ENCODE peak calls at places on chromosome 16, in five cellular contexts. One of them, this sample, is unnamed.

GRCh38 chr16:27332105-27332504 is 18.3 kb downstream of the IL4R start:
- DNase-seq in thoracic aorta: no peak
- DNase-seq in naive thymus-derived CD4-positive, alpha-beta T cell: no peak
- DNase-seq in A549: no peak
- DNase-seq in ovary: no peak
- DNase-seq in this sample: no peak

GRCh38 chr16:8894736-8895334 is 12.7 kb downstream of the LITAFD start:
- DNase-seq in thoracic aorta: no peak
- DNase-seq in naive thymus-derived CD4-positive, alpha-beta T cell: no peak
- DNase-seq in A549: no peak
- DNase-seq in ovary: no peak
- DNase-seq in this sample: no peak

GRCh38 chr16:26963109-26963508 is 103.6 kb upstream of the C16orf82 start:
- DNase-seq in thoracic aorta: no peak
- DNase-seq in naive thymus-derived CD4-positive, alpha-beta T cell: peak; percentile 4
- DNase-seq in A549: no peak
- DNase-seq in ovary: no peak
- DNase-seq in this sample: peak; percentile 24

GRCh38 chr16:50596762-50597450 is 48.7 kb downstream of the NKD1 start:
- DNase-seq in thoracic aorta: no peak
- DNase-seq in naive thymus-derived CD4-positive, alpha-beta T cell: no peak
- DNase-seq in A549: no peak
- DNase-seq in ovary: no peak
- DNase-seq in this sample: no peak

GRCh38 chr16:57626420-57627170 is 1.8 kb upstream of the ADGRG1 start:
- DNase-seq in thoracic aorta: no peak
- DNase-seq in naive thymus-derived CD4-positive, alpha-beta T cell: no peak
- DNase-seq in A549: no peak
- DNase-seq in ovary: no peak
- DNase-seq in this sample: no peak

GRCh38 chr16:22648141-22648540 is 137.4 kb downstream of the NPIPB5 start:
- DNase-seq in thoracic aorta: no peak
- DNase-seq in naive thymus-derived CD4-positive, alpha-beta T cell: no peak
- DNase-seq in A549: no peak
- DNase-seq in ovary: no peak
- DNase-seq in this sample: no peak

GRCh38 chr16:66881014-66881417 is 701 bp downstream of the PDP2 start:
- DNase-seq in thoracic aorta: no peak
- DNase-seq in naive thymus-derived CD4-positive, alpha-beta T cell: no peak
- DNase-seq in A549: no peak
- DNase-seq in ovary: no peak
- DNase-seq in this sample: no peak

GRCh38 chr16:68356249-68356918 is 45.6 kb downstream of the PRMT7 start:
- DNase-seq in thoracic aorta: no peak
- DNase-seq in naive thymus-derived CD4-positive, alpha-beta T cell: peak; percentile 74
- DNase-seq in A549: no peak
- DNase-seq in ovary: no peak
- DNase-seq in this sample: peak; percentile 83

GRCh38 chr16:12590409-12590808 is 213.3 kb downstream of the CPPED1 start:
- DNase-seq in thoracic aorta: no peak
- DNase-seq in naive thymus-derived CD4-positive, alpha-beta T cell: no peak
- DNase-seq in A549: no peak
- DNase-seq in ovary: no peak
- DNase-seq in this sample: no peak

GRCh38 chr16:19299565-19299964 is 14.0 kb downstream of the CLEC19A start:
- DNase-seq in thoracic aorta: no peak
- DNase-seq in naive thymus-derived CD4-positive, alpha-beta T cell: no peak
- DNase-seq in A549: no peak
- DNase-seq in ovary: no peak
- DNase-seq in this sample: no peak

GRCh38 chr16:27367463-27368357 is 34.3 kb upstream of the IL21R start:
- DNase-seq in thoracic aorta: peak; percentile 53
- DNase-seq in naive thymus-derived CD4-positive, alpha-beta T cell: peak; percentile 95
- DNase-seq in A549: peak; percentile 87
- DNase-seq in ovary: peak; percentile 75
- DNase-seq in this sample: peak; percentile 89

GRCh38 chr16:7746971-7747370 is 414.3 kb downstream of the RBFOX1 start:
- DNase-seq in thoracic aorta: no peak
- DNase-seq in naive thymus-derived CD4-positive, alpha-beta T cell: no peak
- DNase-seq in A549: no peak
- DNase-seq in ovary: no peak
- DNase-seq in this sample: no peak

GRCh38 chr16:11155284-11155806 is 100.7 kb downstream of the SOCS1 start:
- DNase-seq in thoracic aorta: no peak
- DNase-seq in naive thymus-derived CD4-positive, alpha-beta T cell: no peak
- DNase-seq in A549: no peak
- DNase-seq in ovary: no peak
- DNase-seq in this sample: no peak

GRCh38 chr16:72987480-72987901 is 60.4 kb downstream of the ZFHX3 start:
- DNase-seq in thoracic aorta: no peak
- DNase-seq in naive thymus-derived CD4-positive, alpha-beta T cell: no peak
- DNase-seq in A549: no peak
- DNase-seq in ovary: no peak
- DNase-seq in this sample: no peak

GRCh38 chr16:83715217-83715920 is 92.4 kb upstream of the HSBP1 start:
- DNase-seq in thoracic aorta: peak; percentile 32
- DNase-seq in naive thymus-derived CD4-positive, alpha-beta T cell: no peak
- DNase-seq in A549: no peak
- DNase-seq in ovary: no peak
- DNase-seq in this sample: peak; percentile 72

GRCh38 chr16:65934443-65934842 is 432.0 kb upstream of the CDH5 start:
- DNase-seq in thoracic aorta: no peak
- DNase-seq in naive thymus-derived CD4-positive, alpha-beta T cell: no peak
- DNase-seq in A549: no peak
- DNase-seq in ovary: no peak
- DNase-seq in this sample: no peak

GRCh38 chr16:83623091-83623730 is 184.6 kb upstream of the HSBP1 start:
- DNase-seq in thoracic aorta: no peak
- DNase-seq in naive thymus-derived CD4-positive, alpha-beta T cell: no peak
- DNase-seq in A549: no peak
- DNase-seq in ovary: no peak
- DNase-seq in this sample: no peak

GRCh38 chr16:84518804-84519341 is 14.4 kb upstream of the MEAK7 start:
- DNase-seq in thoracic aorta: no peak
- DNase-seq in naive thymus-derived CD4-positive, alpha-beta T cell: peak; percentile 71
- DNase-seq in A549: no peak
- DNase-seq in ovary: no peak
- DNase-seq in this sample: no peak

GRCh38 chr16:84091460-84091859 is 25.3 kb downstream of the MBTPS1 start:
- DNase-seq in thoracic aorta: no peak
- DNase-seq in naive thymus-derived CD4-positive, alpha-beta T cell: no peak
- DNase-seq in A549: no peak
- DNase-seq in ovary: no peak
- DNase-seq in this sample: no peak

GRCh38 chr16:73916839-73917594 is 379.6 kb upstream of the PSMD7 start:
- DNase-seq in thoracic aorta: no peak
- DNase-seq in naive thymus-derived CD4-positive, alpha-beta T cell: no peak
- DNase-seq in A549: no peak
- DNase-seq in ovary: no peak
- DNase-seq in this sample: no peak

GRCh38 chr16:11313493-11314308 is 31.6 kb upstream of the RMI2 start:
- DNase-seq in thoracic aorta: no peak
- DNase-seq in naive thymus-derived CD4-positive, alpha-beta T cell: no peak
- DNase-seq in A549: no peak
- DNase-seq in ovary: no peak
- DNase-seq in this sample: no peak

GRCh38 chr16:8591451-8591850 is 1.1 kb upstream of the TMEM114 start:
- DNase-seq in thoracic aorta: no peak
- DNase-seq in naive thymus-derived CD4-positive, alpha-beta T cell: no peak
- DNase-seq in A549: no peak
- DNase-seq in ovary: no peak
- DNase-seq in this sample: no peak

GRCh38 chr16:47310792-47311211 is 150.1 kb downstream of the ITFG1 start:
- DNase-seq in thoracic aorta: no peak
- DNase-seq in naive thymus-derived CD4-positive, alpha-beta T cell: no peak
- DNase-seq in A549: no peak
- DNase-seq in ovary: no peak
- DNase-seq in this sample: no peak

GRCh38 chr16:84069540-84069939 is 26.9 kb upstream of the SLC38A8 start:
- DNase-seq in thoracic aorta: no peak
- DNase-seq in naive thymus-derived CD4-positive, alpha-beta T cell: no peak
- DNase-seq in A549: no peak
- DNase-seq in ovary: no peak
- DNase-seq in this sample: no peak

GRCh38 chr16:30407794-30408534 is 558 bp downstream of the ZNF771 start:
- DNase-seq in thoracic aorta: no peak
- DNase-seq in naive thymus-derived CD4-positive, alpha-beta T cell: no peak
- DNase-seq in A549: no peak
- DNase-seq in ovary: no peak
- DNase-seq in this sample: peak; percentile 31

GRCh38 chr16:70703041-70703834 is 17.4 kb upstream of the MTSS2 start:
- DNase-seq in thoracic aorta: peak; percentile 58
- DNase-seq in naive thymus-derived CD4-positive, alpha-beta T cell: no peak
- DNase-seq in A549: peak; percentile 40
- DNase-seq in ovary: no peak
- DNase-seq in this sample: peak; percentile 88
- H3K4me1 ChIP-seq in thoracic aorta: peaks cover 58% of the 10 kb centered on the region
- H3K4me1 ChIP-seq in naive thymus-derived CD4-positive, alpha-beta T cell: no peaks in the 10 kb centered on the region
- H3K4me1 ChIP-seq in A549: peaks cover 71% of the 10 kb centered on the region
- H3K4me1 ChIP-seq in ovary: peaks cover 25% of the 10 kb centered on the region
- H3K4me1 ChIP-seq in this sample: peaks cover 68% of the 10 kb centered on the region

DNA sequence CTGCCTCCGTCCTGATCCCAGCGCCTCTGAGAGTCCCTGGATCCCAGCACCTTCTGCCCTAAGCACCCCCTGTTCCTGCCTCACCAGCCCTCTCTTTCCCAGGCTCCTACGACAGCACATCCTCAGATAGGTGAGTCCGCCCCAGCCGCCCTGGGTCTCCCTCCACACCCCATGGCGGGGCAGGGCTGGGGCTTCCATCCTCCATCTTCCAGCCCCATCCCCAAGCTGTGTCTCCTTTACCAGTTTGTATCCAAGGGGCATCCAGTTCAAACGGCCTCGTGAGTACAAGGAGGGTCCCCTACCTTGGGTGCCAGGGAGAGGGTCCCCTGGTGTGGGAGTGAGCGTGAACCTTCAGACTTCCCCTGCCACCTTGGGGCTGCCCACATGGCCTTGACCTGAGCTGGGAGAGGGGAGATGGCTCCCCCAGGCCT is 774 bp downstream of the LAT start:
- DNase-seq in thoracic aorta: no peak
- DNase-seq in naive thymus-derived CD4-positive, alpha-beta T cell: no peak
- DNase-seq in A549: no peak
- DNase-seq in ovary: no peak
- DNase-seq in this sample: no peak
- H3K27ac ChIP-seq in thoracic aorta: no peak overlapping the region
- H3K27ac ChIP-seq in naive thymus-derived CD4-positive, alpha-beta T cell: peak overlapping the region; percentile 87
- H3K27ac ChIP-seq in A549: no peak overlapping the region
- H3K27ac ChIP-seq in ovary: no peak overlapping the region
- H3K27ac ChIP-seq in this sample: no peak overlapping the region

DNA sequence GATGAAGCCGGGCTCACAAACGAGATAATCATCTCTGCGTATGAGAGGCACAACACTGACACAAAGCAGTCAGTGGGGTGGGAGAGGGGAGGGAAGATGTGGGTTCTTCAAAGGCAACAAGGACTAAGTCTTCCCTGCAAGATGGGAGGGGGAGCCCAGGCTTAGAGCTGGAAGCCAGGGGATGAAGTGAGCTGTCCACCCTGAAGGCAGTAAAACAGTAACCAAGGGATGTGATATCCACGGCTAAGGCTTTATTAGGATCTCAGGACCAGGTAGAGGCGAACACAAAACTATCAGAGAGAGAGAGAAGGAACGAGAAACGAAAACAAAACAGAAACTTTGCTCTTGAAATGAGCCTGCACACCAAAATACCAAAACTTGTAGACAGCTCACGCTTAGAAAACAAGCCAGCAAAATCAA is 115.9 kb downstream of the DYNLRB2 start:
- DNase-seq in thoracic aorta: no peak
- DNase-seq in naive thymus-derived CD4-positive, alpha-beta T cell: peak; percentile 58
- DNase-seq in A549: no peak
- DNase-seq in ovary: no peak
- DNase-seq in this sample: no peak
- H3K4me3 ChIP-seq in thoracic aorta: no peak overlapping the region
- H3K4me3 ChIP-seq in naive thymus-derived CD4-positive, alpha-beta T cell: peak overlapping the region; percentile 56
- H3K4me3 ChIP-seq in A549: no peak overlapping the region
- H3K4me3 ChIP-seq in ovary: no peak overlapping the region
- H3K4me3 ChIP-seq in this sample: no peak overlapping the region

GRCh38 chr16:75073551-75074414 is 42.8 kb downstream of the LDHD start:
- DNase-seq in thoracic aorta: no peak
- DNase-seq in naive thymus-derived CD4-positive, alpha-beta T cell: no peak
- DNase-seq in A549: no peak
- DNase-seq in ovary: no peak
- DNase-seq in this sample: no peak
- H3K4me1 ChIP-seq in thoracic aorta: no peaks in the 10 kb centered on the region
- H3K4me1 ChIP-seq in naive thymus-derived CD4-positive, alpha-beta T cell: peaks cover 38% of the 10 kb centered on the region
- H3K4me1 ChIP-seq in A549: peaks cover 10% of the 10 kb centered on the region
- H3K4me1 ChIP-seq in ovary: peaks cover 7% of the 10 kb centered on the region
- H3K4me1 ChIP-seq in this sample: no peaks in the 10 kb centered on the region

DNA sequence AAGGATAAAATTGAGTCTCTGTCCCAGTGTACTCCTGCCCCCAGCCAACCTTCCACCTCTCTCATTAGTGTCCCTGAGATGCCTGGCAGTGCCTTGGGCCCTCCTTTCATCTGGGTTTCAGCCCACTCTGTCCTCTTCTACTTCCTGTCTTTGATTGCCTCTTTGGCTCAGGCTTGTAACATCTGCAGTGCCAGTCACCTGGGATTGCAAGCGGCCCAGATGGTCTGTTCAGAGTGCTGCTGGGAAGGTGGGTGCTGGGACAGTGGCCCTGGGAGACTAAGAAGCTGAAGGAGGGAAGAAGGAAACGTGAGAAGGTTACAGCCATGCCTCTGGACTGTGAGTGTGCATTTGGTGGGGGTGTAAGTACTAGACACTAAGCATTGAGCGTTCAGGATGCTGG is 2177.4 kb downstream of the TP53TG3F start:
- DNase-seq in thoracic aorta: no peak
- DNase-seq in naive thymus-derived CD4-positive, alpha-beta T cell: no peak
- DNase-seq in A549: no peak
- DNase-seq in ovary: no peak
- DNase-seq in this sample: no peak
- H3K27ac ChIP-seq in thoracic aorta: no peak overlapping the region
- H3K27ac ChIP-seq in naive thymus-derived CD4-positive, alpha-beta T cell: no peak overlapping the region
- H3K27ac ChIP-seq in A549: no peak overlapping the region
- H3K27ac ChIP-seq in ovary: no peak overlapping the region
- H3K27ac ChIP-seq in this sample: no peak overlapping the region

DNA sequence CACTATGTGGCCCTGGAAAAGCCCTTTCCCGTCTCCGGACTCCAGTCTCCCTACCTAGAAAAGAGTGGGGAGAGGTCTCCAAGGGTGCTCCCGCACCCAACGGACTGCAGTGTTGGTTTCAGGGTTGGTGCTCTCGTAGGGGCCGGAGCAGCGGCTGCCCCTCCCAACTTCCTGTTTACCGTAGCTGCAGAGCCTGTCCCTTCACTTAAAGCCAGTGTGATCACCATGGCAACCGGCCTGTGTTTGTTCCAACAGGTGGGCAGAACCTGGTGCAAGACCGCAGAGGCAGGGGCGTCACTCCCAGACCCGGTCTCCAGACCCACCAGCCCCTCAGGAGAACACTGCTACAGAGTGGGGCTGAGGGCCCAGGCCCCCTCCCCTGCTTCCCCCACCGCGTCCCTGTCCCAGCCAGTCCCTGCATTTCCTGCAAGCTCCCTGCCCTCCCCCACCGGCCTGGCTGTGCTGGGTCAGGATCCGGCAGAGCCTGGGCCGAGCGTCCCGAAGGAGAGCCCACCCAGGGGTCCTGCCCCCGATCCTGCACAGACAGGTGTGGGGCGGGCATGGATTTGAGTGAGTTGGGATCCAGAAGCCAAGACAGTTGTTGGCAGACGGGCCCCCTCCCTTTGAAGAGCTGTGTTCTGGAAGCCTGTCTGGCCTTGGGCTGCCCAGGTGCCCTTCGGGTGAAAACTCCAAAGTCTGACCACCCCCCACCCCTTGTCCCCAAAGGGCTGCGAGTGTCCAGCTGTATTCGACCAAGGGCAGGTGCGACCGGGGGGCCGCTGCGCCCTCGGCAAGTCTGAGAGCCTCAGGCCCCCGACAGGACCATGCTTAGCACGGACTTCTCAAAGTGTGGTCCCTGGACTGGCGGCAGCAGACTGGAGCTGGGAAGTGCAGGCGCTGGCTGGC is 1.5 kb upstream of the BAIAP3 start:
- DNase-seq in thoracic aorta: no peak
- DNase-seq in naive thymus-derived CD4-positive, alpha-beta T cell: peak; percentile 16
- DNase-seq in A549: peak; percentile 94
- DNase-seq in ovary: peak; percentile 55
- DNase-seq in this sample: peak; percentile 83
- H3K4me3 ChIP-seq in thoracic aorta: peak overlapping the region; percentile 56
- H3K4me3 ChIP-seq in naive thymus-derived CD4-positive, alpha-beta T cell: peak overlapping the region; percentile 8
- H3K4me3 ChIP-seq in A549: no peak overlapping the region
- H3K4me3 ChIP-seq in ovary: no peak overlapping the region
- H3K4me3 ChIP-seq in this sample: peak overlapping the region; percentile 7